ENCODE peak calls at places on chromosomes 2 and 18, in seven cellular contexts. O is mesothelial cell of epicardium; M is heart right ventricle; H is upper lobe of right lung; R is astrocyte of the cerebellum; F is stomach; N is CD4-positive, alpha-beta T cell. W is an unnamed sample.

GRCh38 chr18:24346254-24346653 is 51.4 kb downstream of the OSBPL1A start:
- DNase-seq in O (no peak), M (no peak), H (no peak), R (no peak), F (no peak), N (no peak), W (no peak)

GRCh38 chr2:182506606-182507005 is 79.8 kb upstream of the PDE1A start:
- DNase-seq in O (no peak), M (peak), H (no peak), R (no peak), F (no peak), N (no peak), W (no peak)

GRCh38 chr2:215022418-215022817 is 116.0 kb downstream of the ABCA12 start:
- DNase-seq in O (no peak), M (no peak), H (no peak), R (peak), F (no peak), N (no peak), W (no peak)

GRCh38 chr2:120253021-120253882 is 600 bp downstream of the RALB start:
- DNase-seq in O (peak), M (peak), H (peak), R (peak), F (peak), N (peak), W (no peak)

GRCh38 chr2:240203842-240204270 is 63.4 kb upstream of the OTOS start:
- DNase-seq in O (no peak), M (no peak), H (peak), R (no peak), F (no peak), N (no peak), W (no peak)

GRCh38 chr2:109554758-109555157 is 59.0 kb downstream of the SEPTIN10 start:
- DNase-seq in O (no peak), M (no peak), H (no peak), R (no peak), F (no peak), N (no peak), W (no peak)

GRCh38 chr2:172113617-172114016 is 10.9 kb upstream of the DLX2 start:
- DNase-seq in O (no peak), M (no peak), H (no peak), R (peak), F (no peak), N (no peak), W (no peak)

GRCh38 chr18:32695534-32695933 is 77.3 kb downstream of the KLHL14 start:
- DNase-seq in O (no peak), M (no peak), H (no peak), R (no peak), F (no peak), N (no peak), W (no peak)

GRCh38 chr2:133733856-133734255 is 165.6 kb upstream of the NCKAP5 start:
- DNase-seq in O (no peak), M (no peak), H (no peak), R (peak), F (no peak), N (no peak), W (no peak)

DNA sequence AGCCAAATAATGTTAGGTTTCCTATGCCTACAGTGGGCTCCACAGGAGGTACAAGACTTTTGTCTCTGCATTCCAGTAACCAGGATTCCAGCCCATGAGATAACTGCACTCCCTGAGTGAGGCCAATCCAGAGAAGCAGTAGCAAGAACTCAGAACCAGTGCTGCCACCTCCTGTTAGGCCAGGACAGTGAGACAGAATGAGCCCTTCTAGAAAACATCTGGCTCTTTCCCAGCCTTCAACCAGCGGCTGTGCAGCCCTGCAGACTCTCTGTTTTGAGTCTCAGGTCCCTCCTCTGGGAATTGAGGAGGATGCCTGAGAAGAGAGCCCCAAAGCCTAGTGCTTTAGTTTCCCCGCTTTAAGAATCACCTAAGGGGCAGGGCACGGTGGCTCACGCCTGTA is 44.2 kb downstream of the ARID5A start:
- DNase-seq in O (no peak), M (no peak), H (no peak), R (no peak), F (no peak), N (no peak), W (no peak)
- TF ChIP-seq CTCF in O (no peak), M (no peak), H (peak), R (no peak), F (no peak), N (no peak), W (no peak)

GRCh38 chr2:40554665-40555294 is 102.9 kb upstream of the SLC8A1 start:
- DNase-seq in O (no peak), M (peak), H (no peak), R (peak), F (peak), N (peak), W (no peak)
- TF ChIP-seq CTCF in O (peak), M (peak), H (peak), R (peak), F (peak), N (peak), W (peak)

GRCh38 chr2:189982777-189983394 is 79.6 kb downstream of the MSTN start:
- DNase-seq in O (no peak), M (no peak), H (no peak), R (peak), F (no peak), N (no peak), W (no peak)
- TF ChIP-seq CTCF in O (peak), M (no peak), H (no peak), R (peak), F (no peak), N (no peak), W (peak)

DNA sequence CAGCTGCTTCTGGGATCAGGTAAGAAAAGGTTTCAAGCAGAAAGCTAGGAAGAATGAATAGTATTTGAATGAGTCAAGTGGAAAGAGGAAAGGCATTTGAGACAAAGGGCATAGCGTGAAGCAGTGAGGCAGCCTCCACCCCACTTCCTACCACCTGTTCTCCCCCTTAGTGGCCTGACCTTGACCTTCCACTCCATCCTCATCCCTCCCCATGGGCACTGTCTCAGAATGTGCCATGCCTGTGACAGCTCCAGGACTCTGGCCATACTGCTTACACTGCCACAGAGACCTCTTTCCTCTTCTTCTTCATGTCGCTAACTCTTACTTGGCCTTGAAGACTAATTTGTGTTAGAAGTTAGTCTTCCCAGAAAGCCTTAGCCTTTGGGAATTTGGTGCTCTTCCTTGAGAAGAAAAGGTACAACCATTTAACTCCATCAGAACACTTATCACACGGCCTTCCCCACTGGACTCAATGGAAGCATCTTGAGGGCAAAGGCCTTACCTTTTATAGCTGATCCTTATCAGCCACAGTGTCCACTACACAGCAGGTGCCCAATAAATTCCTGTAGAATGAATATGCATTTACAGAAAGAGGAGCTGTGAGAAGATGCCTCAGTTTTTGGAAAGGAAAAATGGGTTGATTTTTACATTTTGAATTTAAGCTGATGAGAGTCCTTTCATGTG is 15.2 kb upstream of the NOSTRIN start:
- DNase-seq in O (no peak), M (no peak), H (no peak), R (no peak), F (no peak), N (no peak), W (no peak)
- TF ChIP-seq CTCF in O (no peak), M (no peak), H (no peak), R (no peak), F (no peak), N (no peak), W (no peak)

GRCh38 chr2:158194229-158194628 is 92.6 kb downstream of the UPP2 start:
- DNase-seq in O (no peak), M (no peak), H (no peak), R (no peak), F (no peak), N (no peak), W (no peak)
- TF ChIP-seq CTCF in O (no peak), M (no peak), H (no peak), R (no peak), F (no peak), N (no peak), W (no peak)

DNA sequence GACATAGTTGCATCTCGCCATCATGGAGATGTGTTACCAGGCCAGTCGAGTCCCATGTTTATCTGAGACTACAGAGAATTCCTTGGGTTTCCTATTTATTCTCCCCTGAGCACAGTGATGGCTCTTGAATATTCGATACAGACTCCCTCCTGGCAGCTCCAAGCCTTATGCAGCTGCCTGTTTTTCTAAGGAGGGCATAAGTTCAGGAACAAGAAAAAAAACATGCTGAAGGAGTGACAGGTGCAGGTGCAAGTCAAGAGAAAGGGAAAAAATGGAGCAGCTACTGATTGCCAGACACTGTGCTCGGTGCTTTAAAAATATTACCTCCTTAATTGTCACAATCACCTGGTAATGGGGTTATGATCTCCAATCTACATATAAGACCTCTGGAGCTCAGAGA is 177.2 kb upstream of the DPP10 start:
- DNase-seq in O (no peak), M (no peak), H (no peak), R (no peak), F (no peak), N (no peak), W (no peak)
- TF ChIP-seq CTCF in O (no peak), M (no peak), H (no peak), R (no peak), F (no peak), N (no peak), W (no peak)

GRCh38 chr2:31353121-31353520 is 61.4 kb downstream of the XDH start:
- DNase-seq in O (no peak), M (no peak), H (no peak), R (no peak), F (no peak), N (no peak), W (no peak)

GRCh38 chr2:31359229-31359628 is 55.3 kb downstream of the XDH start:
- DNase-seq in O (no peak), M (no peak), H (no peak), R (no peak), F (no peak), N (no peak), W (no peak)

GRCh38 chr2:31349684-31350083 is 64.9 kb downstream of the XDH start:
- DNase-seq in O (no peak), M (no peak), H (no peak), R (no peak), F (no peak), N (no peak), W (no peak)

GRCh38 chr2:31349160-31349559 is 65.4 kb downstream of the XDH start:
- DNase-seq in O (no peak), M (no peak), H (no peak), R (no peak), F (no peak), N (no peak), W (no peak)

DNA sequence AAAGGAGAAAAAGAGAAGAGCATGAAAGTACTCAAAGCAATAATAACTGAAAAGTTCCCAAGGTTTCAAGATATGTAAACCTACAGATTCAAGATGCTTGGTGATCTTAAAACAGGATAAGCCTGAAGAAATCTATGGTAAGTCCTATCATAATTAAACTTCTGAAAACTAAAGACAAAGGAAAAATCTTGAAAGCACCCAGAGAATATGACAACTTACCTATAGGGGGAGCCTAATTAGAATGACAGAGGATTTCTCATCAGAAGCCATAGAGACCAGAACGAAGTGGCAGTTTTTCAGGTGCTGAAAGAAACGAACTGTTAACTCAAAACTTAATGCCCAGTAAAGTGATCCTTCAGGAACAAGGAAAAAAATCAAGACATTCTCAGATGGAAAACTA is 59.7 kb downstream of the XDH start:
- DNase-seq in O (no peak), M (no peak), H (no peak), R (no peak), F (no peak), N (no peak), W (no peak)
- TF ChIP-seq CTCF in O (peak), M (no peak), H (peak), R (peak), F (no peak), N (no peak), W (peak)

GRCh38 chr2:21161832-21162614 is 38.3 kb downstream of the TDRD15 start:
- DNase-seq in O (no peak), M (no peak), H (no peak), R (no peak), F (no peak), N (no peak), W (no peak)

GRCh38 chr2:21162615-21162878 is 38.8 kb downstream of the TDRD15 start:
- DNase-seq in O (no peak), M (no peak), H (no peak), R (no peak), F (no peak), N (no peak), W (no peak)

GRCh38 chr2:21163213-21163612 is 39.4 kb downstream of the TDRD15 start:
- DNase-seq in O (no peak), M (no peak), H (no peak), R (no peak), F (no peak), N (no peak), W (no peak)

GRCh38 chr2:21161122-21161521 is 37.4 kb downstream of the TDRD15 start:
- DNase-seq in O (no peak), M (no peak), H (peak), R (no peak), F (no peak), N (no peak), W (no peak)

DNA sequence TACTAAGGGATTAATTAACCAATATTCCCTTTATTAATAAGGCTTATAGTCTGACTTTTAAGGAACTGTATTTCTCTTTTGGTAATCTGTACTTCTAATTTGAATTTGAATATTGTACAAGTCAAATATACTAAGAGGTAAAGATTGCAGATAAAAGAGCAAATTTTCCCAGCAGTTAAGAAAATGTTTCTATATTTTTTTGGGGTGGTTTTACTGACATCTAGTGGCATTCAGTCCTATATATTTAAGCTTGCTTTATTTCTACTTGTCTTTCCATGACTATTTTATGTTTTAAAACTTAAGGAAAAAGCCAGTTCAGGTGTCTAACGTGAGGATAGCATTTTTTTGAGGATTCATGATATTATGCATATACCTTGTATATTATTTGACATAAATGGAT is 41.6 kb downstream of the TDRD15 start:
- DNase-seq in O (no peak), M (no peak), H (no peak), R (no peak), F (no peak), N (no peak), W (no peak)
- TF ChIP-seq CTCF in O (no peak), M (peak), H (peak), R (no peak), F (no peak), N (no peak), W (no peak)

DNA sequence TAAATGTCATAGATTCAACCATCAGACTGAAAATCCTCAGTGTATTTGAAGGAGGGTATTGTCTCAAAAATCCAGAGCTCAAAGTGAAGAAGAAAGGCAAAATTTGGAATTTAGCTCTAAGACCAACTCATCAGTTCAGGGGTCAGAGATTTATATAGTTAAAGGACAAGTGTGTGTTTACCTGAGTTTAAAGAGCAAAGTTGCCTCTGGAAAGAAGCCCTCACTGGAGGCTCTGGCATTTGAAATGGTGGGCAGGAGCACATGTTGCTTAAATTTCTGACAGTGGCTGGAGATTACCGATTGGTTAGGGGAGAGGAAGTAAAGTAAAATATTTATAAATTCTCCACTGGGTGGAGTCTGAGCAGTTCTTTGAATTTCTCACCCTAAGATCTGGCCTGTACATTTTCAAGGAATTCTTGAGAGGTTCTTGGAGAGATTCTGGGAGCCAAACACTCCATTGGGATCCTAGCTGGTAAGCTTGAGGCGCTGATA is at the start of gene KYNU:
- DNase-seq in O (no peak), M (no peak), H (no peak), R (no peak), F (no peak), N (no peak), W (no peak)
- TF ChIP-seq CTCF in O (no peak), M (no peak), H (no peak), R (no peak), F (no peak), N (no peak), W (no peak)

GRCh38 chr2:238160206-238161129 is 1.7 kb downstream of the ERFE start:
- DNase-seq in O (no peak), M (peak), H (peak), R (no peak), F (no peak), N (no peak), W (peak)
- TF ChIP-seq CTCF in O (no peak), M (no peak), H (no peak), R (peak), F (no peak), N (peak), W (peak)

W was measured in D721Med.